ENCODE peak calls at places on chromosomes 3 and 15, in ten cellular contexts. X, D, J, H, E, A, W, S, N and R are unnamed samples.

GRCh38 chr15:63178034-63178433 is 11.4 kb upstream of the RAB8B start:
- DNase-seq in X (no peak), D (no peak), J (no peak), H (peak), E (no peak), A (no peak), W (no peak), S (no peak), N (no peak), R (no peak)

GRCh38 chr3:182979103-182979697 is 1.1 kb downstream of the DCUN1D1 start:
- DNase-seq in X (no peak), D (peak), J (no peak), H (no peak), E (no peak), A (no peak), W (no peak), S (no peak), N (no peak), R (no peak)

GRCh38 chr3:183153210-183153950 is 9.2 kb downstream of the LAMP3 start:
- DNase-seq in X (no peak), D (no peak), J (no peak), H (no peak), E (no peak), A (no peak), W (no peak), S (no peak), N (no peak), R (no peak)

GRCh38 chr3:8824238-8824637 is 54.8 kb upstream of the OXTR start:
- DNase-seq in X (no peak), D (no peak), J (no peak), H (no peak), E (no peak), A (no peak), W (no peak), S (no peak), N (no peak), R (no peak)

GRCh38 chr3:123412811-123413588 is 35.9 kb downstream of the ADCY5 start:
- DNase-seq in X (no peak), D (no peak), J (no peak), H (no peak), E (no peak), A (no peak), W (peak), S (no peak), N (no peak), R (no peak)

GRCh38 chr3:192444096-192444790 is 283.1 kb downstream of the FGF12 start:
- DNase-seq in X (peak), D (peak), J (no peak), H (peak), E (peak), A (peak), W (peak), S (no peak), N (peak), R (peak)

GRCh38 chr15:61318276-61318675 is 89.2 kb upstream of the RORA start:
- DNase-seq in X (no peak), D (no peak), J (no peak), H (peak), E (no peak), A (no peak), W (no peak), S (no peak), N (no peak), R (no peak)

GRCh38 chr3:120894285-120894684 is 13.7 kb upstream of the STXBP5L start:
- DNase-seq in X (no peak), D (no peak), J (no peak), H (no peak), E (no peak), A (no peak), W (peak), S (no peak), N (no peak), R (no peak)

GRCh38 chr3:82707035-82707434 is 945.6 kb upstream of the GBE1 start:
- DNase-seq in X (no peak), D (peak), J (no peak), H (no peak), E (no peak), A (no peak), W (peak), S (no peak), N (no peak), R (peak)

GRCh38 chr3:52099006-52099405 is 42.6 kb upstream of the DUSP7 start:
- DNase-seq in X (no peak), D (peak), J (no peak), H (peak), E (no peak), A (no peak), W (no peak), S (no peak), N (no peak), R (peak)

GRCh38 chr3:133181364-133182254 is 143.4 kb downstream of the TMEM108 start:
- DNase-seq in X (no peak), D (no peak), J (no peak), H (no peak), E (no peak), A (no peak), W (no peak), S (no peak), N (no peak), R (no peak)

GRCh38 chr15:57462391-57462790 is 86.1 kb downstream of the CGNL1 start:
- DNase-seq in X (peak), D (no peak), J (no peak), H (no peak), E (peak), A (peak), W (no peak), S (no peak), N (peak), R (no peak)

GRCh38 chr3:193297421-193297820 is 56.4 kb downstream of the PLAAT1 start:
- DNase-seq in X (no peak), D (no peak), J (no peak), H (no peak), E (no peak), A (peak), W (no peak), S (no peak), N (no peak), R (no peak)

GRCh38 chr3:138944136-138944658 is 2.7 kb downstream of the FOXL2 start:
- DNase-seq in X (no peak), D (no peak), J (peak), H (no peak), E (no peak), A (no peak), W (peak), S (no peak), N (no peak), R (no peak)

GRCh38 chr15:55827204-55827603 is 84.3 kb upstream of the PRTG start:
- DNase-seq in X (no peak), D (no peak), J (no peak), H (no peak), E (no peak), A (no peak), W (no peak), S (no peak), N (peak), R (no peak)

GRCh38 chr3:23314981-23315805 is 112.1 kb downstream of the UBE2E2 start:
- DNase-seq in X (no peak), D (no peak), J (no peak), H (no peak), E (peak), A (no peak), W (no peak), S (no peak), N (no peak), R (no peak)

DNA sequence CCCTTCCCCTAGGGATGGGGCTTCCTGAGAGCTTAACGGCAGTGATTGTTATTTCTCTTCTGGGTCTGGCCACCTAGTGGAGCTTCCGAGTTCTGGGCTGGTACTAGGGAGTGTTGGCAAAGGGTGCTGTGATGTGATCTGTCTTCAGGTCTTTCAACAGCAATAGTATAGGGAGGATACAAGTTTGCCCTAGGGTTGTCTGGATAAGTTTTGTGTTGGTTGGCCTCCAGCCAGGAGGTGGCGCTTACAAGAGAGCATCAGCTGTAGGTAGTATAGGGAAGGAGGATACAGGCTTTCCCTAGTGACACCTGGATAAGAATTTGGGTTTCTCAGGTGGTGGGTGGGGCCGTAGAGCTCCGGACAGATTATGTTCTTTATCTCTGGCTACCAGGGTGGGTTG is 19.2 kb upstream of the CPOX start:
- DNase-seq in X (no peak), D (no peak), J (no peak), H (no peak), E (no peak), A (no peak), W (no peak), S (no peak), N (peak), R (peak)
- TF ChIP-seq CTCF in X (no peak), D (no peak), J (no peak), H (no peak), E (peak), A (peak), W (no peak), S (no peak), N (peak), R (no peak)

DNA sequence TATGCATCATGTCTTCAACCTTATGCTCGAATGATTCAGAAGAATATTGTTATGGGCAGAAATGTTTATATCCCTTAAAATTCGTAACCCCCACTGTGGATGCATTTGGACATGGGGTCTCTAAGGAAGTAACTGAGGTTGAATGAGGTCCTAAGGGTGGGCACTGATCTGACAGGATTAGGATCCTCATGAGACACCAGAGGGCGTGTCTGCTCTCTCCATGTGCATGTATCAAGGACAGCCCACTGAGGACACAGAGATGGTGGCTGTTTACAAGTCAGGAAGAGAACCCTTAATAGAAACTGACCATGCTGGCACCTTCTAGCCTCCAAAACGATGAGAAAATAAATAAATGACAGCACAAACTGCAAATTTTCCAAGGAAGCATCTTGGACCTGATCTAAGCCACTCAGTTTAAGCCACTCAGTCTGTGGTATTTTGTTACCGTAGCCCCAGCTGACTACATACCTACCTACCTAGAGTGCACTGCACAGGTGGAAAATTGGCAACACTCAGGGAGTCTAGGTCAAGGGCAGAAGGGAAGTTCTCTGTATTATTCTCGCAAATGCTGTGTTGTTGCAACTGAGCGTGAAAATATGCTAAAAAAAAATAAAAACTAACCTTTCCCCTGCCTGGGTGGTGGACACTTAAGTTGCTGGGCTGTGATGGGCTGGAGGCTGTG is 126.6 kb downstream of the TJP1 start:
- DNase-seq in X (no peak), D (no peak), J (no peak), H (no peak), E (no peak), A (no peak), W (no peak), S (no peak), N (peak), R (no peak)
- TF ChIP-seq CTCF in X (no peak), D (no peak), J (no peak), H (no peak), E (peak), A (no peak), W (no peak), S (no peak), N (peak), R (no peak)

GRCh38 chr15:23823508-23823907 is 136.4 kb upstream of the NDN start:
- DNase-seq in X (no peak), D (peak), J (no peak), H (no peak), E (no peak), A (no peak), W (peak), S (no peak), N (no peak), R (no peak)
- TF ChIP-seq CTCF in X (no peak), D (no peak), J (no peak), H (no peak), E (no peak), A (no peak), W (no peak), S (no peak), N (no peak), R (no peak)

GRCh38 chr15:28913171-28913765 is 27.5 kb downstream of the APBA2 start:
- DNase-seq in X (no peak), D (no peak), J (no peak), H (no peak), E (peak), A (no peak), W (no peak), S (no peak), N (no peak), R (no peak)
- TF ChIP-seq CTCF in X (no peak), D (peak), J (no peak), H (no peak), E (peak), A (peak), W (peak), S (no peak), N (no peak), R (no peak)

GRCh38 chr15:65962187-65962586 is 92.9 kb downstream of the RAB11A start:
- DNase-seq in X (peak), D (no peak), J (no peak), H (no peak), E (no peak), A (no peak), W (no peak), S (no peak), N (no peak), R (peak)
- TF ChIP-seq CTCF in X (no peak), D (no peak), J (no peak), H (peak), E (peak), A (no peak), W (no peak), S (no peak), N (no peak), R (no peak)

GRCh38 chr3:69738291-69738690 is 973 bp upstream of the MITF start:
- DNase-seq in X (no peak), D (peak), J (no peak), H (no peak), E (peak), A (no peak), W (no peak), S (no peak), N (no peak), R (no peak)
- TF ChIP-seq CTCF in X (no peak), D (no peak), J (no peak), H (no peak), E (peak), A (no peak), W (no peak), S (no peak), N (no peak), R (no peak)

GRCh38 chr3:94291686-94292085 is 228.8 kb downstream of the NSUN3 start:
- DNase-seq in X (no peak), D (no peak), J (no peak), H (no peak), E (peak), A (peak), W (no peak), S (no peak), N (no peak), R (no peak)

DNA sequence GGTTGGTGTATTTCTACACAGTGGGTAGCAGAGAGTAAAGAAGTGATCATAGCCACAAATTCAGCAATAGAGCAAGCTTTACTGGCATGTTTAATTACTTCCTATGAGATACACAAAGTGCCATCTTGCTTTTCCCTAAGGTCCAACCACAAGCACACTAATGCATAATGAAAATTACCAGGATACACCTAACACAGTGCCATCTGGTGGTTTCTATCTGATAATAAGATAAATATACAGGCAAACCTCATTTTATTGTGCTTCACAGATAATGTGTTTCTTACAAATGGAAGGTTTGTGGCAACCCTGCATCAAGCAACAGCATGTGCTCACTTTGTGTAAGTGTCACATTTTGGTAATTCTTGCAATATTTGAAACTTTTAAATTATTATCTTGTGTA is 223.0 kb downstream of the NSUN3 start:
- DNase-seq in X (peak), D (no peak), J (no peak), H (no peak), E (peak), A (no peak), W (no peak), S (no peak), N (peak), R (no peak)
- TF ChIP-seq CTCF in X (peak), D (no peak), J (no peak), H (no peak), E (peak), A (peak), W (no peak), S (no peak), N (peak), R (no peak)

GRCh38 chr15:74134387-74135027 is 4.1 kb downstream of the ISLR2 start:
- DNase-seq in X (peak), D (peak), J (no peak), H (peak), E (no peak), A (no peak), W (peak), S (no peak), N (no peak), R (peak)
- TF ChIP-seq CTCF in X (peak), D (peak), J (no peak), H (peak), E (peak), A (peak), W (peak), S (peak), N (peak), R (peak)

GRCh38 chr3:128489860-128490649 is 2.9 kb downstream of the GATA2 start:
- DNase-seq in X (no peak), D (peak), J (no peak), H (peak), E (peak), A (no peak), W (peak), S (no peak), N (peak), R (peak)
- TF ChIP-seq CTCF in X (peak), D (peak), J (no peak), H (no peak), E (no peak), A (peak), W (no peak), S (no peak), N (peak), R (no peak)

DNA sequence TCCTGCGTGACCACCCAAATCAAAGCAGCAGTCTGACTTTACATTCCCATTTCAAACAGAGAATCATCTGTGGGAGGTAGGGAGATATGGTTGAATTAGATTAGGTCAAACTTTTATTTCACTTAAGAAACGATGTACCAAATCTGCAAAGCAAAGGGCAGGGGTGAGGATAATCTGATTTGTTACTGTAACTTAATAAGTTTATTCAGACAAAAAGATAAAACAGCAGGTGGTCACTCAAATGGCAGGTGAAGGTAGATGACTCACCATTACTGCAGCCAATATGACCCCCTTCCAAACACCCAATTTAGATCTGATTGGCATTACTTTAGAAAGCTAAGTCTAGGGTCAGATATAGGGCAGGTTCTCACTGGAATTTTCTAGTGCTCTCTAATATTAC is 651.0 kb upstream of the NAALADL2 start:
- DNase-seq in X (no peak), D (no peak), J (no peak), H (no peak), E (no peak), A (no peak), W (no peak), S (no peak), N (no peak), R (no peak)
- TF ChIP-seq CTCF in X (no peak), D (no peak), J (no peak), H (no peak), E (no peak), A (no peak), W (no peak), S (no peak), N (no peak), R (no peak)